ENCODE peak calls at places on chromosomes 5 and 9, in five cellular contexts. One of them, this sample, is unnamed.

GRCh38 chr5:56012281-56012963 is 17.7 kb upstream of the IL6ST start:
- DNase-seq in DMS153: no peak
- DNase-seq in testis: no peak
- DNase-seq in T-helper 9 cell: peak
- DNase-seq in natural killer cell treated with Interleukin-12 subunit alpha and Interleukin-12 subunit beta and Interleukin-15 and Interleukin-18, amount 100 ng/mL, for 72 hours: no peak
- DNase-seq in this sample: no peak

GRCh38 chr9:91301161-91301560 is 60.6 kb downstream of the AUH start:
- DNase-seq in natural killer cell treated with Interleukin-12 subunit alpha and Interleukin-12 subunit beta and Interleukin-15 and Interleukin-18, amount 100 ng/mL, for 72 hours: no peak
- DNase-seq in testis: no peak
- DNase-seq in T-helper 9 cell: no peak
- DNase-seq in DMS153: no peak
- DNase-seq in this sample: no peak

GRCh38 chr5:23014251-23014650 is 161.1 kb upstream of the CDH12 start:
- DNase-seq in natural killer cell treated with Interleukin-12 subunit alpha and Interleukin-12 subunit beta and Interleukin-15 and Interleukin-18, amount 100 ng/mL, for 72 hours: no peak
- DNase-seq in DMS153: peak
- DNase-seq in T-helper 9 cell: no peak
- DNase-seq in testis: no peak
- DNase-seq in this sample: no peak

GRCh38 chr9:134186471-134187109 is 22.2 kb upstream of the RNU6ATAC start:
- DNase-seq in testis: peak
- DNase-seq in DMS153: no peak
- DNase-seq in T-helper 9 cell: no peak
- DNase-seq in natural killer cell treated with Interleukin-12 subunit alpha and Interleukin-12 subunit beta and Interleukin-15 and Interleukin-18, amount 100 ng/mL, for 72 hours: peak
- DNase-seq in this sample: no peak

GRCh38 chr9:126150411-126151030 is 176.1 kb upstream of the MVB12B start:
- DNase-seq in testis: peak
- DNase-seq in T-helper 9 cell: no peak
- DNase-seq in DMS153: peak
- DNase-seq in natural killer cell treated with Interleukin-12 subunit alpha and Interleukin-12 subunit beta and Interleukin-15 and Interleukin-18, amount 100 ng/mL, for 72 hours: no peak
- DNase-seq in this sample: no peak

GRCh38 chr9:134968011-134968822 is 50.5 kb upstream of the FCN1 start:
- DNase-seq in testis: no peak
- DNase-seq in DMS153: no peak
- DNase-seq in T-helper 9 cell: no peak
- DNase-seq in natural killer cell treated with Interleukin-12 subunit alpha and Interleukin-12 subunit beta and Interleukin-15 and Interleukin-18, amount 100 ng/mL, for 72 hours: peak
- DNase-seq in this sample: no peak

GRCh38 chr9:136954270-136955083 is 2.4 kb downstream of the LCN12 start:
- DNase-seq in DMS153: no peak
- DNase-seq in natural killer cell treated with Interleukin-12 subunit alpha and Interleukin-12 subunit beta and Interleukin-15 and Interleukin-18, amount 100 ng/mL, for 72 hours: no peak
- DNase-seq in T-helper 9 cell: no peak
- DNase-seq in testis: no peak
- DNase-seq in this sample: no peak

GRCh38 chr9:101738566-101739183 is at the start of gene GRIN3A:
- DNase-seq in T-helper 9 cell: no peak
- DNase-seq in natural killer cell treated with Interleukin-12 subunit alpha and Interleukin-12 subunit beta and Interleukin-15 and Interleukin-18, amount 100 ng/mL, for 72 hours: no peak
- DNase-seq in DMS153: peak
- DNase-seq in testis: peak
- DNase-seq in this sample: no peak

GRCh38 chr9:88812938-88813670 is 178.2 kb upstream of the S1PR3 start:
- DNase-seq in T-helper 9 cell: no peak
- DNase-seq in testis: no peak
- DNase-seq in DMS153: no peak
- DNase-seq in natural killer cell treated with Interleukin-12 subunit alpha and Interleukin-12 subunit beta and Interleukin-15 and Interleukin-18, amount 100 ng/mL, for 72 hours: no peak
- DNase-seq in this sample: no peak

GRCh38 chr5:54669285-54669684 is 151.7 kb downstream of the SNX18 start:
- DNase-seq in natural killer cell treated with Interleukin-12 subunit alpha and Interleukin-12 subunit beta and Interleukin-15 and Interleukin-18, amount 100 ng/mL, for 72 hours: no peak
- DNase-seq in testis: no peak
- DNase-seq in T-helper 9 cell: no peak
- DNase-seq in DMS153: no peak
- DNase-seq in this sample: no peak

GRCh38 chr5:76608833-76609232 is 14.4 kb downstream of the F2RL2 start:
- DNase-seq in T-helper 9 cell: no peak
- DNase-seq in natural killer cell treated with Interleukin-12 subunit alpha and Interleukin-12 subunit beta and Interleukin-15 and Interleukin-18, amount 100 ng/mL, for 72 hours: no peak
- DNase-seq in DMS153: no peak
- DNase-seq in testis: no peak
- DNase-seq in this sample: no peak

GRCh38 chr5:146302428-146302827 is 36.2 kb upstream of the POU4F3 start:
- DNase-seq in natural killer cell treated with Interleukin-12 subunit alpha and Interleukin-12 subunit beta and Interleukin-15 and Interleukin-18, amount 100 ng/mL, for 72 hours: no peak
- DNase-seq in T-helper 9 cell: no peak
- DNase-seq in testis: no peak
- DNase-seq in DMS153: no peak
- DNase-seq in this sample: no peak

GRCh38 chr9:95494022-95494415 is 22.8 kb downstream of the PTCH1 start:
- DNase-seq in testis: no peak
- DNase-seq in natural killer cell treated with Interleukin-12 subunit alpha and Interleukin-12 subunit beta and Interleukin-15 and Interleukin-18, amount 100 ng/mL, for 72 hours: no peak
- DNase-seq in T-helper 9 cell: no peak
- DNase-seq in DMS153: peak
- DNase-seq in this sample: no peak

This sample was measured in effector memory CD8-positive, alpha-beta T cell.